ENCODE peak calls at places on chromosome 21, in seven cellular contexts. U is A549, C is hypothalamus, N is PC-3, T is NCI-H1417, P is erythroblast, A is iPS DF 19.7. S is an unnamed sample.

GRCh38 chr21:36769051-36769867 is 70.3 kb downstream of the SIM2 start:
- DNase-seq in P (no peak), A (no peak), N (no peak), U (no peak), T (no peak), C (peak; percentile 36), S (no peak)

GRCh38 chr21:33901421-33902288 is 13.9 kb downstream of the ATP5PO start:
- DNase-seq in P (peak; percentile 37), A (no peak), N (peak; percentile 55), C (peak; percentile 39), U (peak; percentile 62), T (peak; percentile 34), S (peak; percentile 21)

GRCh38 chr21:28099296-28099695 is 893.4 kb downstream of the LTN1 start:
- DNase-seq in N (no peak), T (no peak), P (no peak), U (no peak), A (no peak), C (no peak), S (no peak)

GRCh38 chr21:34981793-34982192 is 67.3 kb downstream of the RUNX1 start:
- DNase-seq in P (no peak), T (no peak), N (no peak), C (no peak), U (no peak), A (no peak), S (no peak)

GRCh38 chr21:28832013-28832714 is 160.5 kb downstream of the LTN1 start:
- DNase-seq in T (no peak), N (peak; percentile 83), C (no peak), U (no peak), A (no peak), P (no peak), S (no peak)

GRCh38 chr21:39673736-39674135 is 61.0 kb downstream of the B3GALT5 start:
- DNase-seq in P (no peak), U (no peak), N (no peak), C (no peak), A (no peak), T (peak; percentile 21), S (peak; percentile 90)

GRCh38 chr21:25080706-25081495 is 526.4 kb downstream of the MRPL39 start:
- DNase-seq in T (no peak), C (no peak), P (no peak), U (no peak), A (no peak), N (no peak), S (no peak)

GRCh38 chr21:44413566-44414290 is 41.6 kb upstream of the LRRC3 start:
- DNase-seq in T (no peak), N (no peak), C (no peak), A (no peak), P (no peak), U (no peak), S (no peak)

GRCh38 chr21:16193758-16194606 is 464.2 kb downstream of the USP25 start:
- DNase-seq in A (peak; percentile 23), U (peak; percentile 81), C (peak; percentile 81), T (no peak), P (peak; percentile 79), N (peak; percentile 35), S (no peak)

GRCh38 chr21:41906770-41907169 is 27.6 kb upstream of the PRDM15 start:
- DNase-seq in N (no peak), C (no peak), A (no peak), P (no peak), T (no peak), U (no peak), S (no peak)

GRCh38 chr21:38806153-38806941 is 618 bp downstream of the ETS2 start:
- DNase-seq in T (peak; percentile 48), A (no peak), U (no peak), C (no peak), P (peak; percentile 37), N (no peak), S (peak; percentile 60)

GRCh38 chr21:45154511-45155508 is 80.4 kb downstream of the ADARB1 start:
- DNase-seq in U (peak; percentile 18), A (no peak), T (no peak), C (no peak), P (peak; percentile 66), N (no peak), S (no peak)

GRCh38 chr21:38241029-38241740 is 15.6 kb upstream of the KCNJ15 start:
- DNase-seq in N (no peak), P (no peak), C (no peak), U (no peak), A (no peak), T (no peak), S (no peak)

GRCh38 chr21:31520506-31521163 is 138.9 kb upstream of the SOD1 start:
- DNase-seq in C (no peak), T (peak; percentile 69), N (no peak), U (no peak), P (no peak), A (no peak), S (no peak)

GRCh38 chr21:42164064-42164789 is 54.7 kb upstream of the ABCG1 start:
- DNase-seq in T (peak; percentile 14), U (peak; percentile 24), A (no peak), N (peak; percentile 44), P (peak; percentile 49), C (peak; percentile 72), S (peak; percentile 45)

GRCh38 chr21:45892156-45892919 is 89.2 kb upstream of the COL6A1 start:
- DNase-seq in A (no peak), P (no peak), U (no peak), C (no peak), T (no peak), N (no peak), S (no peak)

GRCh38 chr21:37509802-37510393 is 143.3 kb downstream of the DYRK1A start:
- DNase-seq in A (no peak), N (no peak), P (peak; percentile 63), U (no peak), T (no peak), C (no peak), S (no peak)

S was measured in pancreas.